ENCODE peak calls at places on chromosomes 4 and X, in six cellular contexts. O is right atrium auricular region, P is PC-9, K is mammary epithelial cell, B is ovary, A is heart left ventricle. V is an unnamed sample.
A peak's percentile ranks its signal among the peaks of the same experiment; 100 is the strongest.

GRCh38 chr4:159926871-159927270 is 824.0 kb downstream of the RAPGEF2 start:
- DNase-seq in O (no peak), P (no peak), K (peak; percentile 90), B (no peak), A (no peak), V (no peak)

GRCh38 chr4:40916880-40917279 is 167.1 kb downstream of the NSUN7 start:
- DNase-seq in O (no peak), P (peak; percentile 34), K (no peak), B (peak; percentile 35), A (peak; percentile 39), V (peak; percentile 38)

GRCh38 chrX:12771445-12772069 is 19.7 kb upstream of the PRPS2 start:
- DNase-seq in O (no peak), P (peak; percentile 31), K (no peak), B (no peak), A (peak; percentile 31), V (peak; percentile 22)

GRCh38 chrX:107985032-107985431 is 2.9 kb upstream of the TEX13B start:
- DNase-seq in O (no peak), P (no peak), K (no peak), B (no peak), A (no peak), V (no peak)

GRCh38 chr4:145828802-145829485 is 109.7 kb downstream of the ZNF827 start:
- DNase-seq in O (no peak), P (no peak), K (no peak), B (no peak), A (no peak), V (no peak)

GRCh38 chrX:128929281-128930057 is 593.8 kb downstream of the SMARCA1 start:
- DNase-seq in O (no peak), P (no peak), K (no peak), B (no peak), A (no peak), V (no peak)

GRCh38 chr4:158094413-158095110 is 78.3 kb downstream of the GASK1B start:
- DNase-seq in O (no peak), P (peak; percentile 90), K (peak; percentile 93), B (peak; percentile 39), A (no peak), V (no peak)

GRCh38 chr4:71231073-71231752 is 107.6 kb upstream of the SLC4A4 start:
- DNase-seq in O (peak; percentile 90), P (no peak), K (no peak), B (peak; percentile 28), A (peak; percentile 95), V (peak; percentile 90)

GRCh38 chrX:21932277-21932996 is 8.1 kb upstream of the SMS start:
- DNase-seq in O (peak; percentile 67), P (peak; percentile 34), K (peak; percentile 89), B (peak; percentile 39), A (no peak), V (no peak)

GRCh38 chr4:69764311-69764710 is 3.9 kb upstream of the SULT1B1 start:
- DNase-seq in O (no peak), P (no peak), K (no peak), B (no peak), A (no peak), V (no peak)

GRCh38 chrX:24019448-24019847 is 7.5 kb downstream of the KLHL15 start:
- DNase-seq in O (no peak), P (no peak), K (no peak), B (no peak), A (no peak), V (no peak)

GRCh38 chr4:184388106-184388505 is 86.2 kb downstream of the IRF2 start:
- DNase-seq in O (no peak), P (no peak), K (no peak), B (no peak), A (no peak), V (no peak)

GRCh38 chrX:8668797-8669196 is 63.1 kb downstream of the ANOS1 start:
- DNase-seq in O (no peak), P (peak; percentile 50), K (no peak), B (no peak), A (no peak), V (no peak)

GRCh38 chrX:65196758-65197371 is 220.6 kb upstream of the ZC4H2 start:
- DNase-seq in O (no peak), P (no peak), K (no peak), B (no peak), A (no peak), V (no peak)

GRCh38 chr4:73668806-73669205 is 48.6 kb upstream of the RASSF6 start:
- DNase-seq in O (no peak), P (no peak), K (no peak), B (no peak), A (no peak), V (no peak)

GRCh38 chrX:129744881-129745321 is 6.1 kb downstream of the XPNPEP2 start:
- DNase-seq in O (no peak), P (no peak), K (no peak), B (no peak), A (no peak), V (no peak)

GRCh38 chr4:47326067-47326466 is 137.4 kb downstream of the COMMD8 start:
- DNase-seq in O (no peak), P (no peak), K (no peak), B (no peak), A (no peak), V (no peak)

GRCh38 chrX:18210470-18210869 is 10.2 kb downstream of the BEND2 start:
- DNase-seq in O (no peak), P (no peak), K (no peak), B (no peak), A (no peak), V (no peak)

GRCh38 chr4:2353222-2354107 is 65.0 kb downstream of the ZFYVE28 start:
- DNase-seq in O (no peak), P (no peak), K (no peak), B (no peak), A (peak; percentile 69), V (no peak)

DNA sequence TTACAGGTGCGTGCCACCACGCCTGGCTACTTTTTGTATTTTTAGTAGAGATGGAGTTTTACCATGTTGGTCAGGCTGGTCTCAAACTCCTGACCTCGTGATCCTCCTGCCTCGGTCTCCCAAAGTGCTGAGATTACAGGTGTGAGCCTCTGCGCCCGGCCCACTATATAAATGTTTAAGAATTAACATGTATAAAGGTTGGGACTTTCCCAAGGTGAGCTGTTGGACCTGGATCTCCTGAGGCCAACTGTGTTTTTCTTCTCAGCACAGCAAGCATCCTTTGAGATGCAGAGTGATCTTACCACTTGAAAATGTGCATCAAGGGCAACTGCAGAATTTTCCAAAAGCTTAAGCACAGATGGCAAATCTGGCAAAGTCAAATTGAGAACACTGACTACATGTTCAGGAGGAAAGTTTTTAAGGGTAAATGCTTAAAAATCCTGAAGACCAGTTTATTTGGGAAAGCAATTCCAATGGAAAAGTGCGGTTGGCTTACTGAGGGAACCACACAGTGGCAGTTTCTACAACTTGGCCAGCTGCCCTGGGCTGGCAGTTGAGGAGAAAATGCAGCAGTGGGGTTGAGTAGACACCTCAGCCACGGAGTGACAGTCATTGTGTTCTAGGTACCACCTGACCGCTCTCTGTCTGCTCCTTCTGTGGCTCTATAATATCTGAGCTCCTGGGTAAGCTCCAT is 168.9 kb downstream of the CBR4 start:
- DNase-seq in O (no peak), P (no peak), K (no peak), B (no peak), A (peak; percentile 63), V (peak; percentile 62)
- H3K36me3 ChIP-seq in O (peaks cover 6% of the 10 kb centered on the region), P (no peaks in the 10 kb centered on the region), K (peaks cover 18% of the 10 kb centered on the region), B (no peaks in the 10 kb centered on the region), A (no peaks in the 10 kb centered on the region), V (peaks cover 8% of the 10 kb centered on the region)

GRCh38 chr4:25827373-25827772 is 35.4 kb downstream of the SEL1L3 start:
- DNase-seq in O (no peak), P (no peak), K (no peak), B (no peak), A (no peak), V (no peak)

GRCh38 chr4:25830545-25830944 is 32.2 kb downstream of the SEL1L3 start:
- DNase-seq in O (no peak), P (no peak), K (no peak), B (no peak), A (no peak), V (no peak)

GRCh38 chr4:25823632-25824031 is 39.2 kb downstream of the SEL1L3 start:
- DNase-seq in O (no peak), P (no peak), K (no peak), B (no peak), A (no peak), V (no peak)

GRCh38 chr4:25826074-25826752 is 36.6 kb downstream of the SEL1L3 start:
- DNase-seq in O (no peak), P (no peak), K (no peak), B (no peak), A (no peak), V (no peak)

DNA sequence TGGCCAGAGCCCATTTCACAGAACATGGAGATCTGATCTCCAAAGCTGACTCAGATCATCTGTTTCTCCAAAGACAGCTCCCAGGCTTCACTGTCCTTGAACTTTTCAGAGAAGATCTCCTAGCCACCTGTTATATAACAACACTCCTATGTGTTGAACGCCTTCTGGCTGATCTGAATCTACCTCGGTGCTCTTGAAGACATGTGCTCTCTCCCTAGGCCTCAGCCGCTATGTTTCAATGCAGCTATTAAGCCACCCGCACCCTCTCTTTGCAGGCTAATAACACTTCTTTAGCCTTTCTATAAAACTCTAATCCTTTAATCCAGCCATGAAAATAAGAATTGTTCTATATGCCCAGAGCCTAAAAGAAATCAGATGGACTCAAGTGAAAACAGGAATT is 34.9 kb downstream of the SEL1L3 start:
- DNase-seq in O (no peak), P (no peak), K (no peak), B (no peak), A (no peak), V (no peak)
- H3K36me3 ChIP-seq in O (no peaks in the 10 kb centered on the region), P (peaks cover 11% of the 10 kb centered on the region), K (no peaks in the 10 kb centered on the region), B (no peaks in the 10 kb centered on the region), A (no peaks in the 10 kb centered on the region), V (no peaks in the 10 kb centered on the region)

DNA sequence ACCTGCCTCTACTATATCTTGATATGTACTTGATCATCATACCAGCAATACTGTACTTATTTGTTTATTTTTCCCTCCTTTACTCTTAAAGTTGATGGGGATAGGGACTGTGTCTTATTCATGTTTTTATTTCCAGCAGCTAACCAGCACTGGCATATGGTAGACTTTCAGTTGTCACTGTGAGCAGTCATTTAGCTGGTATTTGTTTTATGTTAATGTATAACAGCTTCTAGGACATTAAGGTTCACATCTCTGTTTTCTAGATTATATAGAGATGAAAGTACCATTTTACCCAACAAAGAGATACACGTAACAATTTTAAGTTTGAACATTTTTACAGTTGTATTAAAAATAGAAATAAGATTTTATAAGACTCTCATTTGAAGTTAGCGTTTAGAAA is 17.9 kb downstream of the METTL14 start:
- DNase-seq in O (no peak), P (no peak), K (no peak), B (no peak), A (no peak), V (no peak)
- H3K36me3 ChIP-seq in O (peaks cover 68% of the 10 kb centered on the region), P (no peaks in the 10 kb centered on the region), K (peaks cover 25% of the 10 kb centered on the region), B (no peaks in the 10 kb centered on the region), A (peaks cover 21% of the 10 kb centered on the region), V (peaks cover 92% of the 10 kb centered on the region)

GRCh38 chr4:1330761-1331590 is 16.0 kb upstream of the UVSSA start:
- DNase-seq in O (no peak), P (peak; percentile 39), K (no peak), B (no peak), A (no peak), V (no peak)

GRCh38 chr4:1328267-1329155 is 18.5 kb upstream of the UVSSA start:
- DNase-seq in O (no peak), P (no peak), K (no peak), B (no peak), A (peak; percentile 22), V (no peak)

GRCh38 chr4:1331591-1332353 is 15.2 kb upstream of the UVSSA start:
- DNase-seq in O (no peak), P (peak; percentile 20), K (no peak), B (no peak), A (peak; percentile 21), V (no peak)

GRCh38 chr4:1327526-1328266 is 19.3 kb upstream of the UVSSA start:
- DNase-seq in O (no peak), P (no peak), K (no peak), B (no peak), A (no peak), V (no peak)

GRCh38 chr4:1329408-1330371 is 17.3 kb upstream of the UVSSA start:
- DNase-seq in O (no peak), P (peak; percentile 92), K (peak; percentile 94), B (no peak), A (peak; percentile 27), V (no peak)
- H3K36me3 ChIP-seq in O (peaks cover 71% of the 10 kb centered on the region), P (peaks cover 6% of the 10 kb centered on the region), K (peaks cover 16% of the 10 kb centered on the region), B (no peaks in the 10 kb centered on the region), A (peaks cover 27% of the 10 kb centered on the region), V (peaks cover 78% of the 10 kb centered on the region)

V was measured in left ventricle myocardium inferior.